ENCODE peak calls at places on chromosomes 7 and 10, in six cellular contexts. One of them, this sample, is unnamed.

GRCh38 chr10:34567854-34568253 is 247.2 kb downstream of the PARD3 start:
- DNase-seq in A549: no peak
- DNase-seq in GM12878: no peak
- DNase-seq in endothelial cell of umbilical vein: no peak
- DNase-seq in HepG2: no peak
- DNase-seq in K562: no peak
- DNase-seq in this sample: no peak

GRCh38 chr10:72077275-72077990 is 10.9 kb downstream of the SPOCK2 start:
- DNase-seq in HepG2: no peak
- DNase-seq in A549: no peak
- DNase-seq in endothelial cell of umbilical vein: no peak
- DNase-seq in K562: no peak
- DNase-seq in GM12878: no peak
- DNase-seq in this sample: no peak

GRCh38 chr10:48684792-48685651 is at the start of gene WDFY4:
- DNase-seq in A549: no peak
- DNase-seq in HepG2: no peak
- DNase-seq in GM12878: no peak
- DNase-seq in endothelial cell of umbilical vein: no peak
- DNase-seq in K562: no peak
- DNase-seq in this sample: peak

GRCh38 chr7:22728416-22729029 is 1.5 kb downstream of the IL6 start:
- DNase-seq in HepG2: peak
- DNase-seq in GM12878: no peak
- DNase-seq in K562: peak
- DNase-seq in endothelial cell of umbilical vein: peak
- DNase-seq in A549: peak
- DNase-seq in this sample: peak

GRCh38 chr10:125146791-125147604 is 13.4 kb downstream of the CTBP2 start:
- DNase-seq in endothelial cell of umbilical vein: no peak
- DNase-seq in HepG2: no peak
- DNase-seq in GM12878: no peak
- DNase-seq in A549: peak
- DNase-seq in K562: no peak
- DNase-seq in this sample: peak

GRCh38 chr10:48451969-48452878 is 145.7 kb downstream of the MAPK8 start:
- DNase-seq in endothelial cell of umbilical vein: no peak
- DNase-seq in A549: no peak
- DNase-seq in GM12878: no peak
- DNase-seq in K562: no peak
- DNase-seq in HepG2: peak
- DNase-seq in this sample: no peak

GRCh38 chr7:123916240-123916724 is 8.8 kb upstream of the SPAM1 start:
- DNase-seq in K562: peak
- DNase-seq in endothelial cell of umbilical vein: peak
- DNase-seq in A549: peak
- DNase-seq in HepG2: peak
- DNase-seq in GM12878: no peak
- DNase-seq in this sample: peak

GRCh38 chr10:113093188-113094113 is 143.4 kb downstream of the TCF7L2 start:
- DNase-seq in A549: peak
- DNase-seq in GM12878: peak
- DNase-seq in endothelial cell of umbilical vein: peak
- DNase-seq in K562: no peak
- DNase-seq in HepG2: peak
- DNase-seq in this sample: peak

GRCh38 chr10:625335-625699 is 64.2 kb downstream of the DIP2C start:
- DNase-seq in HepG2: no peak
- DNase-seq in endothelial cell of umbilical vein: no peak
- DNase-seq in K562: no peak
- DNase-seq in GM12878: no peak
- DNase-seq in A549: no peak
- DNase-seq in this sample: no peak

GRCh38 chr10:56911906-56912480 is 550.9 kb upstream of the ZWINT start:
- DNase-seq in endothelial cell of umbilical vein: no peak
- DNase-seq in K562: no peak
- DNase-seq in A549: no peak
- DNase-seq in GM12878: no peak
- DNase-seq in HepG2: no peak
- DNase-seq in this sample: no peak

GRCh38 chr10:69515699-69516547 is 57.3 kb downstream of the NEUROG3 start:
- DNase-seq in A549: peak
- DNase-seq in HepG2: peak
- DNase-seq in K562: peak
- DNase-seq in GM12878: peak
- DNase-seq in endothelial cell of umbilical vein: peak
- DNase-seq in this sample: peak

GRCh38 chr10:63166742-63167258 is 33.7 kb downstream of the NRBF2 start:
- DNase-seq in HepG2: peak
- DNase-seq in A549: peak
- DNase-seq in K562: peak
- DNase-seq in endothelial cell of umbilical vein: peak
- DNase-seq in GM12878: peak
- DNase-seq in this sample: peak

GRCh38 chr10:44552716-44553115 is 167.8 kb upstream of the CXCL12 start:
- DNase-seq in HepG2: no peak
- DNase-seq in GM12878: no peak
- DNase-seq in A549: no peak
- DNase-seq in endothelial cell of umbilical vein: no peak
- DNase-seq in K562: no peak
- DNase-seq in this sample: no peak

GRCh38 chr7:148334959-148335577 is 255.5 kb upstream of the C7orf33 start:
- DNase-seq in GM12878: no peak
- DNase-seq in endothelial cell of umbilical vein: no peak
- DNase-seq in HepG2: no peak
- DNase-seq in K562: no peak
- DNase-seq in A549: peak
- DNase-seq in this sample: no peak

GRCh38 chr7:5420841-5421625 is 2.6 kb downstream of the TNRC18 start:
- DNase-seq in endothelial cell of umbilical vein: peak
- DNase-seq in HepG2: no peak
- DNase-seq in GM12878: no peak
- DNase-seq in A549: no peak
- DNase-seq in K562: peak
- DNase-seq in this sample: peak

GRCh38 chr7:40058027-40058426 is 76.4 kb downstream of the MPLKIP start:
- DNase-seq in endothelial cell of umbilical vein: no peak
- DNase-seq in A549: no peak
- DNase-seq in K562: no peak
- DNase-seq in GM12878: no peak
- DNase-seq in HepG2: no peak
- DNase-seq in this sample: no peak
- TF ChIP-seq MYC in endothelial cell of umbilical vein: no peak
- TF ChIP-seq MYC in A549: no peak
- TF ChIP-seq MYC in K562: no peak
- TF ChIP-seq MYC in GM12878: no peak
- TF ChIP-seq MYC in HepG2: no peak
- TF ChIP-seq MYC in this sample: no peak

DNA sequence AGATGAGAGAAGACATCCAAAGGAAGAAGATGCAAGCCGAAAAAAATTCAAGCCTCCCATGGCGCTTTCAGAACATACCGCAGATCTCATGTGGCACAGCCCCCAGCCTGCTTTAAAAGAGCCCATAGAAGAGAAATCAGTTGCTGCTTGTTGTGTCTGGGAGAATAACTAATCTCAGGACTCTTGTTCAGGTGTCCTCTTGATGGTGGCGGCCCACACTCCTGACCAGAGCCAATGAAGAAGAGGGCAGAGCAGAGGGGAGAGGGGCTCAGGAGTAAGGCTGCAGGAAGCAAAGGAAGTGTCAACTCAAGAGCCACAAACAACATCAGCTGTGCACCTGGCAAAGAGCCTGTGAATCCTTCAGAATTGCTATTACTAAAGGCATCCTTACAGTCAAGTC is 59.7 kb upstream of the PTN start:
- DNase-seq in endothelial cell of umbilical vein: no peak
- DNase-seq in K562: no peak
- DNase-seq in A549: no peak
- DNase-seq in GM12878: no peak
- DNase-seq in HepG2: no peak
- DNase-seq in this sample: no peak
- H3K4me3 ChIP-seq in endothelial cell of umbilical vein: no peak
- H3K4me3 ChIP-seq in K562: no peak
- H3K4me3 ChIP-seq in A549: no peak
- H3K4me3 ChIP-seq in GM12878: no peak
- H3K4me3 ChIP-seq in HepG2: no peak
- H3K4me3 ChIP-seq in this sample: no peak

GRCh38 chr7:151095123-151095797 is 9.0 kb downstream of the AGAP3 start:
- DNase-seq in endothelial cell of umbilical vein: no peak
- DNase-seq in HepG2: no peak
- DNase-seq in GM12878: no peak
- DNase-seq in A549: no peak
- DNase-seq in K562: no peak
- DNase-seq in this sample: no peak
- TF ChIP-seq POLR2A in endothelial cell of umbilical vein: no peak
- TF ChIP-seq POLR2A in HepG2: no peak
- TF ChIP-seq POLR2A in GM12878: no peak
- TF ChIP-seq POLR2A in A549: no peak
- TF ChIP-seq POLR2A in K562: no peak
- TF ChIP-seq POLR2A in this sample: no peak

DNA sequence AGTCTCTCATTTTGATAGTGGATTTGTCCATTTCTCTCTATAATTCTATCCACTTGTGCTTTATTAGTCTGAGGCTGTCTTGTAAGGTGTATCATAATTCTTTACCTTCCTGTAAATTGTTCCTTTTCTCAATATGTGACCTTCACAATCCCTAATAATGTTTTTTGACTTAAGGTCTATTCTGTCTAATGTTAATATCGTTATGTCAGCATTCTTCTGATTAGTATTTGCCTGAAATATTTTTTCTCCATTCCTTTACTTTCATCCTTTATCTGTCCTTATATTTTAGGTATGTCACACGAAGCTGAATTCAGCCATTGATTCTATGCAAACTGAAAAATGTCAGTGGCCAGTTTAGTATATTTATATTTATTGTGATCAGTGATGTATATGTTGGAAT is 99.8 kb downstream of the HBP1 start:
- DNase-seq in GM12878: no peak
- DNase-seq in K562: no peak
- DNase-seq in endothelial cell of umbilical vein: no peak
- DNase-seq in A549: no peak
- DNase-seq in HepG2: no peak
- DNase-seq in this sample: no peak
- TF ChIP-seq MYC in GM12878: no peak
- TF ChIP-seq MYC in K562: no peak
- TF ChIP-seq MYC in endothelial cell of umbilical vein: no peak
- TF ChIP-seq MYC in A549: no peak
- TF ChIP-seq MYC in HepG2: no peak
- TF ChIP-seq MYC in this sample: no peak

GRCh38 chr7:149743481-149743880 is 29.9 kb downstream of the ZNF467 start:
- DNase-seq in endothelial cell of umbilical vein: peak
- DNase-seq in A549: no peak
- DNase-seq in HepG2: no peak
- DNase-seq in K562: no peak
- DNase-seq in GM12878: no peak
- DNase-seq in this sample: no peak

GRCh38 chr7:149741629-149742028 is 31.8 kb downstream of the ZNF467 start:
- DNase-seq in endothelial cell of umbilical vein: peak
- DNase-seq in A549: no peak
- DNase-seq in GM12878: no peak
- DNase-seq in HepG2: no peak
- DNase-seq in K562: no peak
- DNase-seq in this sample: no peak

GRCh38 chr7:149736478-149737360 is 36.7 kb downstream of the ZNF467 start:
- DNase-seq in A549: no peak
- DNase-seq in endothelial cell of umbilical vein: no peak
- DNase-seq in K562: no peak
- DNase-seq in HepG2: no peak
- DNase-seq in GM12878: no peak
- DNase-seq in this sample: no peak

DNA sequence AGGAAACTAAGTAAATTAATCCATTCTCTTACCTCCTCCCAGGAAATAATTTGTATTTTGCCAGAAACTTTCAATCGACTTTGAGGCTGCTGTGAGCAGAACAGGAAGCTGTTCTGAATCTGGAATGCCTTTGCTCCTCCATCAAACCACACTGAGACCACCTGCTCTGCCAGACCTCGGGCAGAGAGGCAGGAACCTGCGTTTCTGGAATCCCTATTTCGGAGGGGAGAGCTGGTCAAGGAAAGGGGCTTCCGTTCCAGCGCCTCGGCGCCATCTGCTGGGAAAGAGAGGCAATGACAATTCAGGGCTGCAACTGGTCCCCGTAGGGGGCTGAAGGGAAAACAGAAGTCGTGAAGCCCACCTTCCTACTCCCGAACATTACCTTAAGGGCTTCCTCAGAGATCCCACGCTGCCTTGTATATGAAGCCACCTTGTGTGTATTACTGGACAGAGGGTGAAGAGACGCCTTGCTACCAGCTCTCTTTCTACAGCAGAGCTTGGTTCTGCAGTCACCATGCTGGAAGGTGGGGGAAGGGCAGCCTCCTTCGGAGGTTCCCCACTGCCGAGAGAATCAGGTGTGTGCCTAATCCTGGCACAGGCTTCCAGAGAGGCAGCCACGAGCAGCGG is 31.2 kb downstream of the ZNF467 start:
- DNase-seq in GM12878: no peak
- DNase-seq in A549: peak
- DNase-seq in K562: peak
- DNase-seq in endothelial cell of umbilical vein: peak
- DNase-seq in HepG2: peak
- DNase-seq in this sample: peak
- H3K4me3 ChIP-seq in GM12878: peak
- H3K4me3 ChIP-seq in A549: peak
- H3K4me3 ChIP-seq in K562: no peak
- H3K4me3 ChIP-seq in endothelial cell of umbilical vein: peak
- H3K4me3 ChIP-seq in HepG2: peak
- H3K4me3 ChIP-seq in this sample: no peak

This sample was measured in NB4.